ENCODE peak calls at places on chromosomes 12 and 14, in four cellular contexts. One of them, this sample, is unnamed.

GRCh38 chr12:108175310-108175709 is 46.2 kb downstream of the WSCD2 start:
- DNase-seq in CD8-positive, alpha-beta memory T cell: no peak
- DNase-seq in tibial artery: no peak
- DNase-seq in A549: no peak
- DNase-seq in this sample: no peak

GRCh38 chr14:28023853-28024252 is 742.7 kb upstream of the FOXG1 start:
- DNase-seq in CD8-positive, alpha-beta memory T cell: no peak
- DNase-seq in A549: no peak
- DNase-seq in tibial artery: no peak
- DNase-seq in this sample: no peak

GRCh38 chr14:94036328-94037167 is 10.4 kb downstream of the OTUB2 start:
- DNase-seq in CD8-positive, alpha-beta memory T cell: peak; percentile 60
- DNase-seq in tibial artery: peak; percentile 75
- DNase-seq in A549: peak; percentile 76
- DNase-seq in this sample: peak; percentile 42

GRCh38 chr12:17528394-17528793 is 561.6 kb downstream of the RERGL start:
- DNase-seq in A549: no peak
- DNase-seq in CD8-positive, alpha-beta memory T cell: no peak
- DNase-seq in tibial artery: no peak
- DNase-seq in this sample: no peak

GRCh38 chr12:54631988-54632728 is 2.5 kb downstream of the LACRT start:
- DNase-seq in A549: no peak
- DNase-seq in tibial artery: no peak
- DNase-seq in CD8-positive, alpha-beta memory T cell: no peak
- DNase-seq in this sample: no peak

GRCh38 chr14:68458840-68459469 is 333.9 kb downstream of the ZFP36L1 start:
- DNase-seq in CD8-positive, alpha-beta memory T cell: no peak
- DNase-seq in tibial artery: peak; percentile 81
- DNase-seq in A549: peak; percentile 96
- DNase-seq in this sample: peak; percentile 79

GRCh38 chr12:108757842-108758241 is 26.5 kb upstream of the CORO1C start:
- DNase-seq in tibial artery: no peak
- DNase-seq in A549: no peak
- DNase-seq in CD8-positive, alpha-beta memory T cell: no peak
- DNase-seq in this sample: no peak

GRCh38 chr12:57237952-57238853 is 8.7 kb downstream of the SHMT2 start:
- DNase-seq in A549: no peak
- DNase-seq in tibial artery: peak; percentile 75
- DNase-seq in CD8-positive, alpha-beta memory T cell: no peak
- DNase-seq in this sample: no peak

GRCh38 chr12:29792132-29792531 is 8.4 kb upstream of the TMTC1 start:
- DNase-seq in CD8-positive, alpha-beta memory T cell: no peak
- DNase-seq in A549: no peak
- DNase-seq in tibial artery: no peak
- DNase-seq in this sample: no peak

GRCh38 chr14:91114079-91115065 is 499 bp downstream of the DGLUCY start:
- DNase-seq in A549: peak; percentile 38
- DNase-seq in CD8-positive, alpha-beta memory T cell: peak; percentile 65
- DNase-seq in tibial artery: peak; percentile 86
- DNase-seq in this sample: peak; percentile 68

GRCh38 chr14:94697773-94698556 is 71.9 kb downstream of the GSC start:
- DNase-seq in tibial artery: no peak
- DNase-seq in A549: no peak
- DNase-seq in CD8-positive, alpha-beta memory T cell: no peak
- DNase-seq in this sample: no peak

GRCh38 chr12:85369365-85370154 is 89.5 kb downstream of the ALX1 start:
- DNase-seq in A549: no peak
- DNase-seq in CD8-positive, alpha-beta memory T cell: no peak
- DNase-seq in tibial artery: no peak
- DNase-seq in this sample: no peak

GRCh38 chr12:9757433-9758025 is 3.2 kb downstream of the CD69 start:
- DNase-seq in A549: no peak
- DNase-seq in tibial artery: no peak
- DNase-seq in CD8-positive, alpha-beta memory T cell: no peak
- DNase-seq in this sample: no peak

GRCh38 chr12:15728118-15728598 is 61.0 kb downstream of the EPS8 start:
- DNase-seq in A549: peak; percentile 51
- DNase-seq in CD8-positive, alpha-beta memory T cell: no peak
- DNase-seq in tibial artery: no peak
- DNase-seq in this sample: peak; percentile 73

GRCh38 chr12:120235369-120236123 is 30.0 kb downstream of the PXN start:
- DNase-seq in CD8-positive, alpha-beta memory T cell: no peak
- DNase-seq in tibial artery: no peak
- DNase-seq in A549: peak; percentile 59
- DNase-seq in this sample: no peak

GRCh38 chr12:25723921-25724491 is 170.9 kb upstream of the LMNTD1 start:
- DNase-seq in A549: no peak
- DNase-seq in CD8-positive, alpha-beta memory T cell: no peak
- DNase-seq in tibial artery: no peak
- DNase-seq in this sample: no peak

GRCh38 chr14:90508536-90509254 is 111.9 kb downstream of the CALM1 start:
- DNase-seq in CD8-positive, alpha-beta memory T cell: no peak
- DNase-seq in A549: no peak
- DNase-seq in tibial artery: no peak
- DNase-seq in this sample: no peak

GRCh38 chr14:99479160-99479902 is 1.3 kb downstream of the SETD3 start:
- DNase-seq in CD8-positive, alpha-beta memory T cell: no peak
- DNase-seq in A549: no peak
- DNase-seq in tibial artery: no peak
- DNase-seq in this sample: no peak

GRCh38 chr14:103543140-103543539 is 14.1 kb downstream of the TRMT61A start:
- DNase-seq in A549: no peak
- DNase-seq in tibial artery: no peak
- DNase-seq in CD8-positive, alpha-beta memory T cell: no peak
- DNase-seq in this sample: no peak

GRCh38 chr12:96908170-96908675 is 1.2 kb downstream of the NEDD1 start:
- DNase-seq in A549: peak; percentile 12
- DNase-seq in tibial artery: no peak
- DNase-seq in CD8-positive, alpha-beta memory T cell: peak; percentile 4
- DNase-seq in this sample: no peak

GRCh38 chr14:51219473-51220448 is 20.3 kb upstream of the TMX1 start:
- DNase-seq in tibial artery: no peak
- DNase-seq in CD8-positive, alpha-beta memory T cell: no peak
- DNase-seq in A549: peak; percentile 10
- DNase-seq in this sample: no peak

GRCh38 chr12:62660763-62661162 is 194.1 kb downstream of the MON2 start:
- DNase-seq in CD8-positive, alpha-beta memory T cell: no peak
- DNase-seq in A549: no peak
- DNase-seq in tibial artery: no peak
- DNase-seq in this sample: no peak

GRCh38 chr12:5656836-5657235 is 224.9 kb downstream of the NTF3 start:
- DNase-seq in CD8-positive, alpha-beta memory T cell: no peak
- DNase-seq in tibial artery: no peak
- DNase-seq in A549: no peak
- DNase-seq in this sample: no peak

GRCh38 chr14:99412122-99413061 is 68.3 kb downstream of the SETD3 start:
- DNase-seq in A549: no peak
- DNase-seq in CD8-positive, alpha-beta memory T cell: no peak
- DNase-seq in tibial artery: no peak
- DNase-seq in this sample: no peak

GRCh38 chr14:56156096-56156495 is 37.9 kb downstream of the PELI2 start:
- DNase-seq in A549: no peak
- DNase-seq in CD8-positive, alpha-beta memory T cell: no peak
- DNase-seq in tibial artery: no peak
- DNase-seq in this sample: no peak

GRCh38 chr12:26426652-26427051 is 231.3 kb downstream of the SSPN start:
- DNase-seq in A549: no peak
- DNase-seq in tibial artery: no peak
- DNase-seq in CD8-positive, alpha-beta memory T cell: no peak
- DNase-seq in this sample: no peak

GRCh38 chr14:61258985-61259384 is 22.2 kb downstream of the TMEM30B start:
- DNase-seq in tibial artery: no peak
- DNase-seq in CD8-positive, alpha-beta memory T cell: no peak
- DNase-seq in A549: no peak
- DNase-seq in this sample: peak; percentile 84

GRCh38 chr12:75917704-75918103 is 113.9 kb downstream of the PHLDA1 start:
- DNase-seq in tibial artery: no peak
- DNase-seq in A549: no peak
- DNase-seq in CD8-positive, alpha-beta memory T cell: peak; percentile 5
- DNase-seq in this sample: no peak

GRCh38 chr12:66665416-66665815 is 13.5 kb downstream of the GRIP1 start:
- DNase-seq in tibial artery: no peak
- DNase-seq in CD8-positive, alpha-beta memory T cell: no peak
- DNase-seq in A549: no peak
- DNase-seq in this sample: no peak

GRCh38 chr12:129312048-129312447 is 458.8 kb downstream of the GLT1D1 start:
- DNase-seq in A549: no peak
- DNase-seq in CD8-positive, alpha-beta memory T cell: no peak
- DNase-seq in tibial artery: no peak
- DNase-seq in this sample: no peak

GRCh38 chr12:49960474-49961110 is 1.1 kb upstream of the AQP5 start:
- DNase-seq in tibial artery: no peak
- DNase-seq in A549: no peak
- DNase-seq in CD8-positive, alpha-beta memory T cell: no peak
- DNase-seq in this sample: no peak

GRCh38 chr12:46653311-46653710 is 172.5 kb downstream of the SLC38A4 start:
- DNase-seq in A549: no peak
- DNase-seq in CD8-positive, alpha-beta memory T cell: no peak
- DNase-seq in tibial artery: no peak
- DNase-seq in this sample: no peak

GRCh38 chr14:48536318-48536717 is 860.9 kb upstream of the MDGA2 start:
- DNase-seq in CD8-positive, alpha-beta memory T cell: no peak
- DNase-seq in A549: no peak
- DNase-seq in tibial artery: no peak
- DNase-seq in this sample: no peak

GRCh38 chr12:67442347-67442841 is 173.2 kb downstream of the CAND1 start:
- DNase-seq in CD8-positive, alpha-beta memory T cell: no peak
- DNase-seq in A549: no peak
- DNase-seq in tibial artery: no peak
- DNase-seq in this sample: peak; percentile 65

GRCh38 chr12:94690199-94690695 is 39.9 kb upstream of the TMCC3 start:
- DNase-seq in A549: no peak
- DNase-seq in tibial artery: no peak
- DNase-seq in CD8-positive, alpha-beta memory T cell: no peak
- DNase-seq in this sample: no peak

GRCh38 chr12:64650762-64651161 is 40.5 kb downstream of the RASSF3 start:
- DNase-seq in A549: peak; percentile 49
- DNase-seq in CD8-positive, alpha-beta memory T cell: no peak
- DNase-seq in tibial artery: no peak
- DNase-seq in this sample: peak; percentile 83

GRCh38 chr12:64656429-64656828 is 46.1 kb downstream of the RASSF3 start:
- DNase-seq in CD8-positive, alpha-beta memory T cell: no peak
- DNase-seq in A549: no peak
- DNase-seq in tibial artery: no peak
- DNase-seq in this sample: no peak

GRCh38 chr12:64652346-64652745 is 42.1 kb downstream of the RASSF3 start:
- DNase-seq in CD8-positive, alpha-beta memory T cell: no peak
- DNase-seq in A549: no peak
- DNase-seq in tibial artery: no peak
- DNase-seq in this sample: no peak

GRCh38 chr12:64655141-64655540 is 44.8 kb downstream of the RASSF3 start:
- DNase-seq in CD8-positive, alpha-beta memory T cell: no peak
- DNase-seq in tibial artery: no peak
- DNase-seq in A549: no peak
- DNase-seq in this sample: no peak

GRCh38 chr12:64653123-64653522 is 42.8 kb downstream of the RASSF3 start:
- DNase-seq in tibial artery: no peak
- DNase-seq in A549: no peak
- DNase-seq in CD8-positive, alpha-beta memory T cell: no peak
- DNase-seq in this sample: no peak
- H3K4me1 ChIP-seq in tibial artery: peaks cover 99% of the 10 kb centered on the region
- H3K4me1 ChIP-seq in A549: peaks cover 71% of the 10 kb centered on the region
- H3K4me1 ChIP-seq in CD8-positive, alpha-beta memory T cell: peaks cover 70% of the 10 kb centered on the region
- H3K4me1 ChIP-seq in this sample: peaks cover 19% of the 10 kb centered on the region

DNA sequence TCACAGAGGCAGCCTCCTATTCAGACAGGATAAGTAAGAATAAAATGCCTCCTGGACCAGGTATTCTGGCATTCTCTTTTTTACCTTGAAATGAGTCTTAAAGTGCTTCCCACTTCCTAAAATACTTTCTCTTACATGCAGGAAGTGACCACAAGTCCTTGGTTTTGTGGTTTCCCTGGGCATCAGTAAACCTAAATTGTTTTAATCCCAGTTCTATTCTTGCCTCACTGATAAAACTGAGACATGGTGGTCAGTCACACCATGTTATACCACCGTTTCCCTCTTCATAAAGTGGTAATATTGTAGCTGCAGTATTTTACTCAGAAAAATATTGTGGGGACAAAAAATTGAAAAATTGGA is 1.2 kb upstream of the SALL2 start:
- DNase-seq in tibial artery: no peak
- DNase-seq in CD8-positive, alpha-beta memory T cell: no peak
- DNase-seq in A549: no peak
- DNase-seq in this sample: no peak
- H3K4me1 ChIP-seq in tibial artery: peaks cover 7% of the 10 kb centered on the region
- H3K4me1 ChIP-seq in CD8-positive, alpha-beta memory T cell: peaks cover 11% of the 10 kb centered on the region
- H3K4me1 ChIP-seq in A549: peaks cover 3% of the 10 kb centered on the region
- H3K4me1 ChIP-seq in this sample: no peaks in the 10 kb centered on the region

DNA sequence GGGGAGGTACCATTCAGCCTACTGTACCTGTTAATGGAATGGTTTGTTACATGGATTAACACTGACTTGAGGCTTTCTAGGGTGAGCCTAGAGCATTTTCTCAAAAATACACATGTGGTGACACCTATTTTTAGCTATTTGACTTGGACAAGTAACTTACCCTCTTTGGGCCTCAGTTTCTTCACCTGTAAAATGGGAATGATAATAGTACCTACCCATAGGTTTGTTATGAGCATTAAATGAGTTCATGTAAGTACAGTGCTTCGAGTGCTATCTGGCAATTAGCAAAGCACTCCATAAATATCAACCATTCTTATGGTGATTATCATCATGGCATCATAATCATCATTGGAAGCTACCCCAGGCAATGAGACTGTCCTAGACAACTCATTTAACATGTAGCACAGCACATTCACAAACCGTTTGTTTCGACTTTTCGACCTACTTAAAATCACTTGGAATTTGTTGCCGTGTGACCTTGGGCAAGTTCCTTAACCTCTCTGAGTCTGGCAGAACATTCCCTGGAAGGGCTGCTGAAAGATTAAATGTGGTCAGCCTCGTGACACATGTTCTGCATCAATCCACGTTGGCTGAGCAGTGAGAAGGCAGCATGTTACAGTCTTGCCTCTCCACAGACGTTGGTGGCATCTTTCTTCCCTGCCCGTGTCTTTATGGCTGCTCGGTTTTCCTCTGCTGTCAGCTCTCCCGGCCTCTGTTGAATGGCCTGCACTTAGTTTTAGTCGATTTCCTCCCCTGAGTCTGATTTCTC is 216.7 kb downstream of the CHST11 start:
- DNase-seq in CD8-positive, alpha-beta memory T cell: no peak
- DNase-seq in A549: no peak
- DNase-seq in tibial artery: no peak
- DNase-seq in this sample: no peak
- H3K4me1 ChIP-seq in CD8-positive, alpha-beta memory T cell: peaks cover 39% of the 10 kb centered on the region
- H3K4me1 ChIP-seq in A549: peaks cover 58% of the 10 kb centered on the region
- H3K4me1 ChIP-seq in tibial artery: peaks cover 58% of the 10 kb centered on the region
- H3K4me1 ChIP-seq in this sample: peaks cover 39% of the 10 kb centered on the region

DNA sequence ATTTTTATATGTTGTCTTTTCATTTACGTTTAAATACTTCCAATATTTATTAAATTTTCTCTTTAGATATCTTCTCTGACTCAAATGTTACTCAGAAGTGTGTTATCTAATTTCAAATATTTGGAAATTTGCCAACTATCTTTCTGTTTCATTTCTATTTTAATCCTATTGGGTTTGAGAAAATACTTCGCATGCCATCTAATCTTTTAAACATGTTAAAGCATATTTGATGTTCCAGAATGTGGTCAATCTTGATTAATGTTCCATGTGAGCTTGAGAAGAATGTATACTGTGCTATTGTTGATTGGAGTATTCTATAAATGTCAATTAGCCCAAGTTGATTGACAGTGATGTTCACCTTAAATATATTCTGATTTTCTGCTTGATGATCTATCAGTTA is 11.9 kb upstream of the DCN start:
- DNase-seq in CD8-positive, alpha-beta memory T cell: no peak
- DNase-seq in tibial artery: no peak
- DNase-seq in A549: no peak
- DNase-seq in this sample: no peak
- H3K4me1 ChIP-seq in CD8-positive, alpha-beta memory T cell: no peaks in the 10 kb centered on the region
- H3K4me1 ChIP-seq in tibial artery: peaks cover 3% of the 10 kb centered on the region
- H3K4me1 ChIP-seq in A549: no peaks in the 10 kb centered on the region
- H3K4me1 ChIP-seq in this sample: peaks cover 4% of the 10 kb centered on the region

This sample was measured in SJSA1.